ENCODE peak calls at places on chromosomes 16 and 17, in seven cellular contexts. One of them, this sample, is unnamed.

GRCh38 chr16:56370185-56370584 is 55.2 kb downstream of the AMFR start:
- DNase-seq in BE2C: no peak
- DNase-seq in IMR-90: no peak
- DNase-seq in body of pancreas: no peak
- DNase-seq in AG10803: peak; percentile 28
- DNase-seq in kidney: no peak
- DNase-seq in OCI-LY7: no peak
- DNase-seq in this sample: no peak

GRCh38 chr17:41618341-41619161 is 5.8 kb downstream of the KRT17 start:
- DNase-seq in BE2C: no peak
- DNase-seq in IMR-90: no peak
- DNase-seq in body of pancreas: no peak
- DNase-seq in AG10803: no peak
- DNase-seq in kidney: no peak
- DNase-seq in OCI-LY7: no peak
- DNase-seq in this sample: no peak

GRCh38 chr17:62572488-62573469 is 54.7 kb upstream of the MRC2 start:
- DNase-seq in BE2C: no peak
- DNase-seq in IMR-90: peak; percentile 53
- DNase-seq in body of pancreas: no peak
- DNase-seq in AG10803: no peak
- DNase-seq in kidney: no peak
- DNase-seq in OCI-LY7: no peak
- DNase-seq in this sample: peak; percentile 78

GRCh38 chr17:63966646-63967265 is 6.0 kb downstream of the SCN4A start:
- DNase-seq in BE2C: no peak
- DNase-seq in IMR-90: no peak
- DNase-seq in body of pancreas: no peak
- DNase-seq in AG10803: no peak
- DNase-seq in kidney: no peak
- DNase-seq in OCI-LY7: no peak
- DNase-seq in this sample: no peak

GRCh38 chr17:75983501-75984181 is 4.6 kb downstream of the TEN1 start:
- DNase-seq in BE2C: no peak
- DNase-seq in IMR-90: no peak
- DNase-seq in body of pancreas: peak; percentile 88
- DNase-seq in AG10803: peak; percentile 37
- DNase-seq in kidney: peak; percentile 79
- DNase-seq in OCI-LY7: no peak
- DNase-seq in this sample: no peak

GRCh38 chr16:8966781-8967436 is 3.2 kb upstream of the USP7 start:
- DNase-seq in BE2C: no peak
- DNase-seq in IMR-90: no peak
- DNase-seq in body of pancreas: no peak
- DNase-seq in AG10803: no peak
- DNase-seq in kidney: no peak
- DNase-seq in OCI-LY7: no peak
- DNase-seq in this sample: no peak

GRCh38 chr16:65702707-65703402 is 581.0 kb upstream of the CDH11 start:
- DNase-seq in BE2C: peak; percentile 35
- DNase-seq in IMR-90: no peak
- DNase-seq in body of pancreas: no peak
- DNase-seq in AG10803: no peak
- DNase-seq in kidney: no peak
- DNase-seq in OCI-LY7: no peak
- DNase-seq in this sample: no peak

GRCh38 chr16:48231675-48232214 is 12.4 kb upstream of the LONP2 start:
- DNase-seq in BE2C: peak; percentile 39
- DNase-seq in IMR-90: peak; percentile 49
- DNase-seq in body of pancreas: peak; percentile 31
- DNase-seq in AG10803: peak; percentile 53
- DNase-seq in kidney: no peak
- DNase-seq in OCI-LY7: peak; percentile 19
- DNase-seq in this sample: peak; percentile 38

GRCh38 chr17:75622771-75623273 is 10.4 kb upstream of the SMIM5 start:
- DNase-seq in BE2C: no peak
- DNase-seq in IMR-90: no peak
- DNase-seq in body of pancreas: no peak
- DNase-seq in AG10803: no peak
- DNase-seq in kidney: no peak
- DNase-seq in OCI-LY7: no peak
- DNase-seq in this sample: no peak

GRCh38 chr16:12348733-12349704 is 372.5 kb downstream of the SNX29 start:
- DNase-seq in BE2C: no peak
- DNase-seq in IMR-90: no peak
- DNase-seq in body of pancreas: no peak
- DNase-seq in AG10803: no peak
- DNase-seq in kidney: no peak
- DNase-seq in OCI-LY7: peak; percentile 77
- DNase-seq in this sample: no peak

GRCh38 chr17:78137392-78138203 is 7.0 kb downstream of the TMC8 start:
- DNase-seq in BE2C: peak; percentile 27
- DNase-seq in IMR-90: no peak
- DNase-seq in body of pancreas: no peak
- DNase-seq in AG10803: no peak
- DNase-seq in kidney: no peak
- DNase-seq in OCI-LY7: peak; percentile 31
- DNase-seq in this sample: no peak

GRCh38 chr17:77436481-77436880 is 295.7 kb downstream of the SEC14L1 start:
- DNase-seq in BE2C: no peak
- DNase-seq in IMR-90: no peak
- DNase-seq in body of pancreas: no peak
- DNase-seq in AG10803: no peak
- DNase-seq in kidney: no peak
- DNase-seq in OCI-LY7: no peak
- DNase-seq in this sample: no peak

GRCh38 chr16:84854759-84855158 is 35.0 kb downstream of the CRISPLD2 start:
- DNase-seq in BE2C: no peak
- DNase-seq in IMR-90: peak; percentile 67
- DNase-seq in body of pancreas: no peak
- DNase-seq in AG10803: peak; percentile 11
- DNase-seq in kidney: no peak
- DNase-seq in OCI-LY7: no peak
- DNase-seq in this sample: peak; percentile 37

GRCh38 chr16:84741351-84741791 is 41.6 kb downstream of the USP10 start:
- DNase-seq in BE2C: no peak
- DNase-seq in IMR-90: peak; percentile 69
- DNase-seq in body of pancreas: no peak
- DNase-seq in AG10803: peak; percentile 37
- DNase-seq in kidney: no peak
- DNase-seq in OCI-LY7: no peak
- DNase-seq in this sample: no peak

GRCh38 chr16:69036399-69037091 is 68.9 kb upstream of the HAS3 start:
- DNase-seq in BE2C: no peak
- DNase-seq in IMR-90: no peak
- DNase-seq in body of pancreas: peak; percentile 22
- DNase-seq in AG10803: no peak
- DNase-seq in kidney: no peak
- DNase-seq in OCI-LY7: no peak
- DNase-seq in this sample: no peak
- TF ChIP-seq CTCF in BE2C: no peak
- TF ChIP-seq CTCF in IMR-90: no peak
- TF ChIP-seq CTCF in body of pancreas: no peak
- TF ChIP-seq CTCF in AG10803: no peak
- TF ChIP-seq CTCF in kidney: no peak
- TF ChIP-seq CTCF in OCI-LY7: no peak
- TF ChIP-seq CTCF in this sample: no peak

DNA sequence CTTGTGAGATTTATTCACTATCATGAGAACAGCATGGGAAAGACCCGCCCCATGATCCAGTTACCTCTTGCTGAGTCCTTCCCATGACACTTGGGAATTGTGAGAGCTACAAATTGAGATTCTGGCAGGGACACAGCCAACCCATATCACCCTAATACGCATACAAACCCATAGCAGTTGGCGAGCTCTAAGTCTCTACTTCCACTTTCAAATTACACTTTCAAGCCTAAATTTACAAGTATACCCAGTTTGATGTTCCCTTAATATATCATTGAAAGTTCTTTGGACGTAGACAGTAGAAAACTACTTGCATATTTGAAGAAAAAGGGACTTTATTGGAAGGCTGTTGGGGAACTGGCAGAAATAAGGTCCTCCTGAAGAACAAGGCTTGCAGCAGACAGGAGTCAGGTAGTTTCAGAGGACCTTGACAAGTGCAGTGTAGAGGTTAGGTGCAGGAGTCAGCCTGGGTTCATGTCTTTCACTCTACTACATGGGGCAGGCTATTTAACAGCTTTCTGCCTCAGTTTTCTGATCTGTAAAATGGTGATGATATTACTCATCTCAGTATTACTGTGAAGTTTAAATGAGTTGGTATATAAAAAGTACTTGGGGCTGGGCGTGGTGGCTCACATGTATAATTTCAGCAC is 107.9 kb upstream of the EEF2KMT start:
- DNase-seq in BE2C: no peak
- DNase-seq in IMR-90: no peak
- DNase-seq in body of pancreas: no peak
- DNase-seq in AG10803: no peak
- DNase-seq in kidney: no peak
- DNase-seq in OCI-LY7: no peak
- DNase-seq in this sample: no peak
- H3K4me3 ChIP-seq in BE2C: no peak overlapping the region
- H3K4me3 ChIP-seq in IMR-90: no peak overlapping the region
- H3K4me3 ChIP-seq in body of pancreas: no peak overlapping the region
- H3K4me3 ChIP-seq in AG10803: no peak overlapping the region
- H3K4me3 ChIP-seq in kidney: no peak overlapping the region
- H3K4me3 ChIP-seq in OCI-LY7: no peak overlapping the region
- H3K4me3 ChIP-seq in this sample: no peak overlapping the region

GRCh38 chr17:9470171-9470570 is 105.4 kb downstream of the STX8 start:
- DNase-seq in BE2C: no peak
- DNase-seq in IMR-90: no peak
- DNase-seq in body of pancreas: no peak
- DNase-seq in AG10803: peak; percentile 49
- DNase-seq in kidney: no peak
- DNase-seq in OCI-LY7: no peak
- DNase-seq in this sample: peak; percentile 39

GRCh38 chr17:9467518-9467917 is 108.1 kb downstream of the STX8 start:
- DNase-seq in BE2C: no peak
- DNase-seq in IMR-90: no peak
- DNase-seq in body of pancreas: peak; percentile 33
- DNase-seq in AG10803: no peak
- DNase-seq in kidney: no peak
- DNase-seq in OCI-LY7: no peak
- DNase-seq in this sample: no peak

GRCh38 chr17:9468532-9468931 is 107.1 kb downstream of the STX8 start:
- DNase-seq in BE2C: no peak
- DNase-seq in IMR-90: no peak
- DNase-seq in body of pancreas: peak; percentile 51
- DNase-seq in AG10803: no peak
- DNase-seq in kidney: no peak
- DNase-seq in OCI-LY7: no peak
- DNase-seq in this sample: no peak

GRCh38 chr17:9468937-9469336 is 106.7 kb downstream of the STX8 start:
- DNase-seq in BE2C: no peak
- DNase-seq in IMR-90: no peak
- DNase-seq in body of pancreas: peak; percentile 19
- DNase-seq in AG10803: no peak
- DNase-seq in kidney: no peak
- DNase-seq in OCI-LY7: no peak
- DNase-seq in this sample: no peak

DNA sequence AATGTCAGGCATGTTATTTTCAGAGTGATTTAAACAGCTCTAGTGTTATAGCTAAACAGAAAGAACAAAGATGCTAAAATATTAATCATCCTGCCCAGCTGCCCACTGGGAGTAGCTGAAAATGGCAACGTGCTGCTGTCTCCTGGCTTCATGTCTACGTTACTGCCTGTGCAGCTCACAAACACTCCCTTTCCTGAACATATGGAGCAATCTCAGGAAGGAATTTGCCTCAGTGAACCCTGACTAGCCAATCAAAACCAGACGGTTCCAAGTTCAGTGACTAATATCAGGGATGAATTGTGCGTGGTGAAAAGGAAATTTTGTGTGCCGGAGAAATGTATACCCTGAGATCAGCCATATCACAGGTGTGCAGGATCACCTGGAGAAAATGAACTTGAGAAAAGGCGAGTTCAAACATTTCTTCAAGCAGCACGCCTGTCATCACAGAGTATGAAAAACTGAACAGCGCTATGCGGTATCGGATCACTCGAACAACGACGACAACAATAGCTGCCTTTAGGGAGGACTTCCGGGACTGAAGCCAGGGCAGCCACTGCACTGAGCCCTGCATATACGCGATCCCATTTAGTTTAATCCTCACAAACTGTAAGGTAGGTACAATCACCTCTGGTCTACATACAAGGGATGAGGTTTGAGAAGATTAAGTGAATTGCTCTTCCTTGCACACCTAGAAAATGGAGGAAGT is 110.3 kb downstream of the STX8 start:
- DNase-seq in BE2C: no peak
- DNase-seq in IMR-90: peak; percentile 81
- DNase-seq in body of pancreas: no peak
- DNase-seq in AG10803: peak; percentile 86
- DNase-seq in kidney: no peak
- DNase-seq in OCI-LY7: no peak
- DNase-seq in this sample: peak; percentile 39
- TF ChIP-seq CTCF in BE2C: no peak
- TF ChIP-seq CTCF in IMR-90: no peak
- TF ChIP-seq CTCF in body of pancreas: no peak
- TF ChIP-seq CTCF in AG10803: peak; percentile 39
- TF ChIP-seq CTCF in kidney: no peak
- TF ChIP-seq CTCF in OCI-LY7: no peak
- TF ChIP-seq CTCF in this sample: no peak

GRCh38 chr16:51155199-51155607 is 4.1 kb upstream of the SALL1 start:
- DNase-seq in BE2C: no peak
- DNase-seq in IMR-90: no peak
- DNase-seq in body of pancreas: no peak
- DNase-seq in AG10803: peak; percentile 36
- DNase-seq in kidney: peak; percentile 79
- DNase-seq in OCI-LY7: no peak
- DNase-seq in this sample: peak; percentile 59
- H3K4me3 ChIP-seq in BE2C: no peak overlapping the region
- H3K4me3 ChIP-seq in IMR-90: peak overlapping the region; percentile 32
- H3K4me3 ChIP-seq in body of pancreas: no peak overlapping the region
- H3K4me3 ChIP-seq in AG10803: peak overlapping the region; percentile 58
- H3K4me3 ChIP-seq in kidney: peak overlapping the region; percentile 41
- H3K4me3 ChIP-seq in OCI-LY7: no peak overlapping the region
- H3K4me3 ChIP-seq in this sample: peak overlapping the region; percentile 82

GRCh38 chr17:6712854-6713129 is 377 bp downstream of the SLC13A5 start:
- DNase-seq in BE2C: no peak
- DNase-seq in IMR-90: no peak
- DNase-seq in body of pancreas: no peak
- DNase-seq in AG10803: no peak
- DNase-seq in kidney: no peak
- DNase-seq in OCI-LY7: no peak
- DNase-seq in this sample: no peak

GRCh38 chr17:6713918-6714271 is 726 bp upstream of the SLC13A5 start:
- DNase-seq in BE2C: no peak
- DNase-seq in IMR-90: no peak
- DNase-seq in body of pancreas: no peak
- DNase-seq in AG10803: no peak
- DNase-seq in kidney: no peak
- DNase-seq in OCI-LY7: no peak
- DNase-seq in this sample: no peak

GRCh38 chr17:6714315-6714874 is 1.2 kb upstream of the SLC13A5 start:
- DNase-seq in BE2C: no peak
- DNase-seq in IMR-90: no peak
- DNase-seq in body of pancreas: no peak
- DNase-seq in AG10803: no peak
- DNase-seq in kidney: no peak
- DNase-seq in OCI-LY7: no peak
- DNase-seq in this sample: no peak

GRCh38 chr17:6712058-6712853 is 913 bp downstream of the SLC13A5 start:
- DNase-seq in BE2C: no peak
- DNase-seq in IMR-90: no peak
- DNase-seq in body of pancreas: no peak
- DNase-seq in AG10803: no peak
- DNase-seq in kidney: no peak
- DNase-seq in OCI-LY7: no peak
- DNase-seq in this sample: peak; percentile 19

GRCh38 chr17:6713130-6713917 is at the start of gene SLC13A5:
- DNase-seq in BE2C: peak; percentile 11
- DNase-seq in IMR-90: no peak
- DNase-seq in body of pancreas: peak; percentile 25
- DNase-seq in AG10803: no peak
- DNase-seq in kidney: no peak
- DNase-seq in OCI-LY7: no peak
- DNase-seq in this sample: no peak
- TF ChIP-seq CTCF in BE2C: no peak
- TF ChIP-seq CTCF in IMR-90: peak; percentile 23
- TF ChIP-seq CTCF in body of pancreas: no peak
- TF ChIP-seq CTCF in AG10803: peak; percentile 11
- TF ChIP-seq CTCF in kidney: no peak
- TF ChIP-seq CTCF in OCI-LY7: no peak
- TF ChIP-seq CTCF in this sample: peak; percentile 44